ENCODE peak calls at places on chromosomes 13 and 19, in seven cellular contexts. One of them, this sample, is unnamed.

GRCh38 chr19:30071871-30072270 is 129.8 kb downstream of the URI1 start:
- DNase-seq in left lung: peak; percentile 23
- DNase-seq in ovary: no peak
- DNase-seq in PC-9: no peak
- DNase-seq in CD4-positive, CD25-positive, alpha-beta regulatory T cell: no peak
- DNase-seq in psoas muscle: peak; percentile 45
- DNase-seq in IMR-90: no peak
- DNase-seq in this sample: no peak

GRCh38 chr19:31147234-31147633 is 202.0 kb downstream of the TSHZ3 start:
- DNase-seq in left lung: no peak
- DNase-seq in ovary: no peak
- DNase-seq in PC-9: no peak
- DNase-seq in CD4-positive, CD25-positive, alpha-beta regulatory T cell: no peak
- DNase-seq in psoas muscle: no peak
- DNase-seq in IMR-90: no peak
- DNase-seq in this sample: no peak

GRCh38 chr19:14066139-14066538 is 4.3 kb upstream of the PALM3 start:
- DNase-seq in left lung: no peak
- DNase-seq in ovary: no peak
- DNase-seq in PC-9: no peak
- DNase-seq in CD4-positive, CD25-positive, alpha-beta regulatory T cell: no peak
- DNase-seq in psoas muscle: no peak
- DNase-seq in IMR-90: no peak
- DNase-seq in this sample: no peak

GRCh38 chr19:5913739-5914357 is at the start of gene CAPS:
- DNase-seq in left lung: peak; percentile 76
- DNase-seq in ovary: no peak
- DNase-seq in PC-9: peak; percentile 74
- DNase-seq in CD4-positive, CD25-positive, alpha-beta regulatory T cell: no peak
- DNase-seq in psoas muscle: no peak
- DNase-seq in IMR-90: peak; percentile 23
- DNase-seq in this sample: no peak

GRCh38 chr13:65926750-65927171 is 1303.4 kb downstream of the PCDH9 start:
- DNase-seq in left lung: peak; percentile 32
- DNase-seq in ovary: no peak
- DNase-seq in PC-9: no peak
- DNase-seq in CD4-positive, CD25-positive, alpha-beta regulatory T cell: no peak
- DNase-seq in psoas muscle: peak; percentile 28
- DNase-seq in IMR-90: no peak
- DNase-seq in this sample: no peak

GRCh38 chr13:44884076-44884729 is 105.1 kb downstream of the NUFIP1 start:
- DNase-seq in left lung: no peak
- DNase-seq in ovary: no peak
- DNase-seq in PC-9: no peak
- DNase-seq in CD4-positive, CD25-positive, alpha-beta regulatory T cell: no peak
- DNase-seq in psoas muscle: no peak
- DNase-seq in IMR-90: peak; percentile 86
- DNase-seq in this sample: no peak

GRCh38 chr13:33285420-33286124 is at the start of gene STARD13:
- DNase-seq in left lung: peak; percentile 93
- DNase-seq in ovary: peak; percentile 96
- DNase-seq in PC-9: peak; percentile 93
- DNase-seq in CD4-positive, CD25-positive, alpha-beta regulatory T cell: no peak
- DNase-seq in psoas muscle: peak; percentile 93
- DNase-seq in IMR-90: peak; percentile 98
- DNase-seq in this sample: peak; percentile 74

GRCh38 chr19:55189424-55189823 is 9.3 kb upstream of the SYT5 start:
- DNase-seq in left lung: no peak
- DNase-seq in ovary: no peak
- DNase-seq in PC-9: peak; percentile 90
- DNase-seq in CD4-positive, CD25-positive, alpha-beta regulatory T cell: no peak
- DNase-seq in psoas muscle: peak; percentile 71
- DNase-seq in IMR-90: peak; percentile 95
- DNase-seq in this sample: no peak

GRCh38 chr19:36973021-36973843 is 57.1 kb downstream of the ZNF568 start:
- DNase-seq in left lung: peak; percentile 88
- DNase-seq in ovary: peak; percentile 77
- DNase-seq in PC-9: no peak
- DNase-seq in CD4-positive, CD25-positive, alpha-beta regulatory T cell: peak; percentile 61
- DNase-seq in psoas muscle: peak; percentile 87
- DNase-seq in IMR-90: peak; percentile 50
- DNase-seq in this sample: no peak

GRCh38 chr19:14467816-14468215 is 7.3 kb downstream of the PTGER1 start:
- DNase-seq in left lung: no peak
- DNase-seq in ovary: no peak
- DNase-seq in PC-9: peak; percentile 51
- DNase-seq in CD4-positive, CD25-positive, alpha-beta regulatory T cell: no peak
- DNase-seq in psoas muscle: no peak
- DNase-seq in IMR-90: no peak
- DNase-seq in this sample: no peak

GRCh38 chr13:23715762-23716235 is 145.6 kb downstream of the TNFRSF19 start:
- DNase-seq in left lung: no peak
- DNase-seq in ovary: no peak
- DNase-seq in PC-9: no peak
- DNase-seq in CD4-positive, CD25-positive, alpha-beta regulatory T cell: no peak
- DNase-seq in psoas muscle: no peak
- DNase-seq in IMR-90: no peak
- DNase-seq in this sample: peak; percentile 54

GRCh38 chr19:1942934-1943555 is 2.1 kb downstream of the CSNK1G2 start:
- DNase-seq in left lung: no peak
- DNase-seq in ovary: no peak
- DNase-seq in PC-9: no peak
- DNase-seq in CD4-positive, CD25-positive, alpha-beta regulatory T cell: no peak
- DNase-seq in psoas muscle: no peak
- DNase-seq in IMR-90: no peak
- DNase-seq in this sample: no peak

GRCh38 chr19:52248256-52248655 is 21.1 kb upstream of the ZNF766 start:
- DNase-seq in left lung: no peak
- DNase-seq in ovary: peak; percentile 58
- DNase-seq in PC-9: peak; percentile 40
- DNase-seq in CD4-positive, CD25-positive, alpha-beta regulatory T cell: peak; percentile 32
- DNase-seq in psoas muscle: peak; percentile 79
- DNase-seq in IMR-90: peak; percentile 33
- DNase-seq in this sample: peak; percentile 21

GRCh38 chr13:94249512-94249911 is 230.0 kb downstream of the DCT start:
- DNase-seq in left lung: no peak
- DNase-seq in ovary: no peak
- DNase-seq in PC-9: peak; percentile 51
- DNase-seq in CD4-positive, CD25-positive, alpha-beta regulatory T cell: no peak
- DNase-seq in psoas muscle: no peak
- DNase-seq in IMR-90: peak; percentile 88
- DNase-seq in this sample: no peak

GRCh38 chr19:42402376-42403116 is 12.4 kb upstream of the CNFN start:
- DNase-seq in left lung: no peak
- DNase-seq in ovary: no peak
- DNase-seq in PC-9: peak; percentile 23
- DNase-seq in CD4-positive, CD25-positive, alpha-beta regulatory T cell: no peak
- DNase-seq in psoas muscle: no peak
- DNase-seq in IMR-90: no peak
- DNase-seq in this sample: no peak

GRCh38 chr13:109336730-109337129 is 449.7 kb downstream of the IRS2 start:
- DNase-seq in left lung: no peak
- DNase-seq in ovary: no peak
- DNase-seq in PC-9: peak; percentile 94
- DNase-seq in CD4-positive, CD25-positive, alpha-beta regulatory T cell: no peak
- DNase-seq in psoas muscle: no peak
- DNase-seq in IMR-90: peak; percentile 85
- DNase-seq in this sample: no peak

GRCh38 chr13:113458218-113459065 is 5.2 kb upstream of the ADPRHL1 start:
- DNase-seq in left lung: no peak
- DNase-seq in ovary: no peak
- DNase-seq in PC-9: no peak
- DNase-seq in CD4-positive, CD25-positive, alpha-beta regulatory T cell: no peak
- DNase-seq in psoas muscle: peak; percentile 39
- DNase-seq in IMR-90: peak; percentile 55
- DNase-seq in this sample: peak; percentile 68

GRCh38 chr19:2341987-2342386 is 13.5 kb downstream of the SPPL2B start:
- DNase-seq in left lung: no peak
- DNase-seq in ovary: no peak
- DNase-seq in PC-9: no peak
- DNase-seq in CD4-positive, CD25-positive, alpha-beta regulatory T cell: no peak
- DNase-seq in psoas muscle: peak; percentile 28
- DNase-seq in IMR-90: no peak
- DNase-seq in this sample: no peak

GRCh38 chr13:46121597-46122163 is 16.8 kb upstream of the CPB2 start:
- DNase-seq in left lung: no peak
- DNase-seq in ovary: no peak
- DNase-seq in PC-9: no peak
- DNase-seq in CD4-positive, CD25-positive, alpha-beta regulatory T cell: no peak
- DNase-seq in psoas muscle: no peak
- DNase-seq in IMR-90: no peak
- DNase-seq in this sample: no peak
- H3K4me1 ChIP-seq in left lung: peaks cover 30% of the 10 kb centered on the region
- H3K4me1 ChIP-seq in ovary: no peaks in the 10 kb centered on the region
- H3K4me1 ChIP-seq in PC-9: peaks cover 8% of the 10 kb centered on the region
- H3K4me1 ChIP-seq in CD4-positive, CD25-positive, alpha-beta regulatory T cell: peaks cover 21% of the 10 kb centered on the region
- H3K4me1 ChIP-seq in psoas muscle: no peaks in the 10 kb centered on the region
- H3K4me1 ChIP-seq in IMR-90: no peaks in the 10 kb centered on the region
- H3K4me1 ChIP-seq in this sample: no peaks in the 10 kb centered on the region

DNA sequence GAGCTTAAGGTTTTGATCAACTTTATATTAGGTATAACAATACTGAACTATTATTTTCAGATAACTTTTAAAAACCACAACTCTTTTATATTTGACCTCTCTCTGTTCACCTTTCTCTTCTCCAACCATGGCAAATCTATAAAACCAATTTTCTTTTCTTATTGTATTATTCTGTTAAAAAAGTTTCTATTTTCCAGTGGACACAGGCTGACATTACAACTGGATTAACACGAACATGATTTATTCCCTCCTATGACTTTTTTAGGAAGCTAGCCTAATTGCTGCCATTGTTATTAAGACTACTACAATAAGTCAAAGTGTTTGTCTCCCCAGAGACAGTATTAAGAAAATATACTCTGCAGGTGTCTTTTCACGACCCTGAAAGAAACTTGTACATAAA is 2291.1 kb upstream of the PCDH20 start:
- DNase-seq in left lung: no peak
- DNase-seq in ovary: no peak
- DNase-seq in PC-9: no peak
- DNase-seq in CD4-positive, CD25-positive, alpha-beta regulatory T cell: no peak
- DNase-seq in psoas muscle: no peak
- DNase-seq in IMR-90: no peak
- DNase-seq in this sample: no peak
- H3K9me3 ChIP-seq in left lung: peaks cover 1% of the 10 kb centered on the region
- H3K9me3 ChIP-seq in ovary: no peaks in the 10 kb centered on the region
- H3K9me3 ChIP-seq in PC-9: no peaks in the 10 kb centered on the region
- H3K9me3 ChIP-seq in CD4-positive, CD25-positive, alpha-beta regulatory T cell: no peaks in the 10 kb centered on the region
- H3K9me3 ChIP-seq in psoas muscle: no peaks in the 10 kb centered on the region
- H3K9me3 ChIP-seq in IMR-90: no peaks in the 10 kb centered on the region
- H3K9me3 ChIP-seq in this sample: no peaks in the 10 kb centered on the region

DNA sequence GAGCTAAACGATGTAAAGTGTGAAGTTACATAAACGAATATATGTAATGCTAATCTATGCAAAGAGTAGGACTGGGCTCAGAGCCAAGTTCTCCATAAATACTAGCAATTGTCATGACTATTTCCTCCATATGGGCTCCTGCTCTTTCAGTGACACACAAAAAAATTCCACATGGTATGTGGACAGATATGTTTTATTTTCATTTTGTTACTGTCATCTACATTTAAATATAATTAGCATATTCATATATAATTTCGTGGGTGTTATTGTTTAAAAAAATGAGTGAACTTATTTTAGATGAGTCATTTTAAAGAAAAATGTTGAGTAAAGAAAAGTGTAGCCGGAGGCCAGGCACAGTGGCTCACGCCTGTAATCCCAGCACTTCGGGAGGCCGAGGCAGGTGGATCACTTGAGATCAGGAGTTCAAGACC is 5.0 kb upstream of the IGSF23 start:
- DNase-seq in left lung: no peak
- DNase-seq in ovary: no peak
- DNase-seq in PC-9: peak; percentile 51
- DNase-seq in CD4-positive, CD25-positive, alpha-beta regulatory T cell: no peak
- DNase-seq in psoas muscle: no peak
- DNase-seq in IMR-90: peak; percentile 69
- DNase-seq in this sample: peak; percentile 73
- H3K4me1 ChIP-seq in left lung: peaks cover 28% of the 10 kb centered on the region
- H3K4me1 ChIP-seq in ovary: peaks cover 3% of the 10 kb centered on the region
- H3K4me1 ChIP-seq in PC-9: peaks cover 49% of the 10 kb centered on the region
- H3K4me1 ChIP-seq in CD4-positive, CD25-positive, alpha-beta regulatory T cell: no peaks in the 10 kb centered on the region
- H3K4me1 ChIP-seq in psoas muscle: no peaks in the 10 kb centered on the region
- H3K4me1 ChIP-seq in IMR-90: peaks cover 18% of the 10 kb centered on the region
- H3K4me1 ChIP-seq in this sample: peaks cover 12% of the 10 kb centered on the region

DNA sequence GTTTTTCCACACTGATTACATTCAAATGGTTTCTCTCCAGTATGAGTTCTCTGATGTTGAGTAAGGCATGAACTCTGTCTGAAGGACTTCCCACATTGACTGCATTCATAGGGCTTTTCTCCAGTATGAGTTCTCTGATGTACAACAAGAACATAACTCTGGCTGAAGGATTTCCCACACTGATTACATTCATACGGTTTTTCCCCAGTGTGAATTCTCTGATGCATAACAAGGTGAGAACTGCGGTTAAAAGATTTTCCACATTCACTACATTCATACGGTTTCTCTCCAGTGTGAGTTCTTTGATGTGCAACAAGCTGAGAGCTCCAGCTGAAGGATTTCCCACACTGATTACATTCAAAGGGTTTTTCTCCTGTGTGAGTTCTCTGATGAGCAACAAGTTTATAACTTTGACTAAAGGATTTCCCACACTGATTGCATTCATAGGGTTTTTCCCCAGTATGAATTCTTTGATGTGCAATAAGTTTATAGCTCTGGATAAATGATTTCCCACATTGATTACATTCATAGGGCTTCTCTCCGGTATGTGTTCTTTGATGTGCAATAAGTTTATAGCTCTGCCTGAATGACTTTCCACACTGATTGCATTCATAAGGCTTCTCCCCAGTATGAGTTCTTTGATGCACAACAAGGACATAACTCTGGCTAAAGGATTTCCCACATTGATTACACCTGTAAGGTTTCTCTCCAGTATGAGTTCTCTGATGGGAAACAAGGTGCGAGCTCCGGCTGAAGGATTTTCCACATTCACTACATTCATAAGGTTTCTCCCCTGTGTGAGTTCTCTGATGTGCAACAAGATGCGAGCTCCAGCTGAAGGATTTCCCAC is 23.5 kb downstream of the ZNF180 start:
- DNase-seq in left lung: no peak
- DNase-seq in ovary: no peak
- DNase-seq in PC-9: peak; percentile 56
- DNase-seq in CD4-positive, CD25-positive, alpha-beta regulatory T cell: no peak
- DNase-seq in psoas muscle: no peak
- DNase-seq in IMR-90: peak; percentile 15
- DNase-seq in this sample: no peak
- H3K9me3 ChIP-seq in left lung: peaks cover 100% of the 10 kb centered on the region
- H3K9me3 ChIP-seq in ovary: peaks cover 64% of the 10 kb centered on the region
- H3K9me3 ChIP-seq in PC-9: peaks cover 91% of the 10 kb centered on the region
- H3K9me3 ChIP-seq in CD4-positive, CD25-positive, alpha-beta regulatory T cell: peaks cover 96% of the 10 kb centered on the region
- H3K9me3 ChIP-seq in psoas muscle: peaks cover 94% of the 10 kb centered on the region
- H3K9me3 ChIP-seq in IMR-90: peaks cover 88% of the 10 kb centered on the region
- H3K9me3 ChIP-seq in this sample: peaks cover 68% of the 10 kb centered on the region

This sample was measured in HAP-1.